ENCODE peak calls at places on chromosome 2, in five cellular contexts. F is iPS DF 6.9; D is CD8-positive, alpha-beta memory T cell; U is endodermal cell; Z is transverse colon. V is an unnamed sample. For H3K36me3, the result is how much of the 10 kb centered on the place peaks cover.

GRCh38 chr2:166246901-166247300 is 119.1 kb upstream of the SCN1A start:
- DNase-seq in F (no peak), D (no peak), U (no peak), Z (no peak), V (no peak)

GRCh38 chr2:183001948-183002347 is 36.3 kb downstream of the NCKAP1 start:
- DNase-seq in F (no peak), D (no peak), U (no peak), Z (no peak), V (no peak)

GRCh38 chr2:20483496-20483895 is 36.6 kb downstream of the RHOB start:
- DNase-seq in F (no peak), D (no peak), U (no peak), Z (peak), V (no peak)

GRCh38 chr2:201450910-201451329 is 338 bp downstream of the TRAK2 start:
- DNase-seq in F (no peak), D (no peak), U (no peak), Z (no peak), V (no peak)

GRCh38 chr2:136117909-136118818 is at the start of gene CXCR4:
- DNase-seq in F (peak), D (peak), U (peak), Z (peak), V (peak)

GRCh38 chr2:129404000-129404700 is 575.3 kb upstream of the RAB6C start:
- DNase-seq in F (no peak), D (no peak), U (no peak), Z (no peak), V (no peak)

GRCh38 chr2:221463235-221463896 is 108.7 kb downstream of the EPHA4 start:
- DNase-seq in F (no peak), D (no peak), U (no peak), Z (no peak), V (no peak)

GRCh38 chr2:10006248-10007147 is 36.9 kb upstream of the KLF11 start:
- DNase-seq in F (no peak), D (no peak), U (peak), Z (no peak), V (no peak)

GRCh38 chr2:37705191-37705590 is 33.7 kb upstream of the CDC42EP3 start:
- DNase-seq in F (no peak), D (no peak), U (no peak), Z (no peak), V (no peak)

GRCh38 chr2:190678444-190679162 is 29.7 kb downstream of the NAB1 start:
- DNase-seq in F (no peak), D (no peak), U (peak), Z (no peak), V (no peak)

GRCh38 chr2:102932521-102932920 is 170.7 kb downstream of the TMEM182 start:
- DNase-seq in F (no peak), D (no peak), U (no peak), Z (no peak), V (no peak)

GRCh38 chr2:183179156-183179555 is 54.9 kb downstream of the NUP35 start:
- DNase-seq in F (no peak), D (no peak), U (no peak), Z (no peak), V (no peak)

GRCh38 chr2:176175729-176176074 is 12.8 kb upstream of the HOXD1 start:
- DNase-seq in F (no peak), D (no peak), U (peak), Z (no peak), V (no peak)

GRCh38 chr2:136117391-136117841 is 533 bp downstream of the CXCR4 start:
- DNase-seq in F (no peak), D (no peak), U (peak), Z (peak), V (no peak)

GRCh38 chr2:149627402-149627801 is 39.8 kb upstream of the MMADHC start:
- DNase-seq in F (no peak), D (no peak), U (no peak), Z (no peak), V (no peak)

GRCh38 chr2:151553-152328 is 105.4 kb upstream of the FAM110C start:
- DNase-seq in F (peak), D (no peak), U (peak), Z (no peak), V (no peak)

GRCh38 chr2:74743778-74744177 is 89.7 kb downstream of the SEMA4F start:
- DNase-seq in F (no peak), D (no peak), U (no peak), Z (no peak), V (no peak)

GRCh38 chr2:128607981-128608506 is 289.4 kb upstream of the HS6ST1 start:
- DNase-seq in F (no peak), D (no peak), U (no peak), Z (no peak), V (no peak)

GRCh38 chr2:150188177-150188576 is 299.3 kb downstream of the RND3 start:
- DNase-seq in F (no peak), D (no peak), U (no peak), Z (no peak), V (no peak)

GRCh38 chr2:231455222-231455621 is 9.1 kb downstream of the NCL start:
- DNase-seq in F (no peak), D (no peak), U (no peak), Z (no peak), V (no peak)

GRCh38 chr2:85853499-85854165 is 35.2 kb downstream of the ST3GAL5 start:
- DNase-seq in F (no peak), D (peak), U (no peak), Z (no peak), V (no peak)

GRCh38 chr2:38443021-38443541 is 66.0 kb upstream of the ATL2 start:
- DNase-seq in F (no peak), D (no peak), U (peak), Z (no peak), V (no peak)

GRCh38 chr2:94873362-94874276 is 2.4 kb downstream of the TEKT4 start:
- DNase-seq in F (no peak), D (no peak), U (no peak), Z (no peak), V (no peak)

GRCh38 chr2:5520352-5520996 is 171.7 kb upstream of the SOX11 start:
- DNase-seq in F (no peak), D (no peak), U (peak), Z (no peak), V (no peak)

GRCh38 chr2:52500561-52500960 is 1267.0 kb upstream of the CHAC2 start:
- DNase-seq in F (no peak), D (no peak), U (no peak), Z (no peak), V (no peak)

GRCh38 chr2:12965540-12966269 is 249.0 kb downstream of the TRIB2 start:
- DNase-seq in F (no peak), D (no peak), U (no peak), Z (no peak), V (no peak)

GRCh38 chr2:25592766-25593292 is 80.5 kb downstream of the DTNB start:
- DNase-seq in F (no peak), D (no peak), U (no peak), Z (no peak), V (no peak)

GRCh38 chr2:237701033-237701858 is 73.9 kb downstream of the LRRFIP1 start:
- DNase-seq in F (no peak), D (no peak), U (no peak), Z (no peak), V (no peak)

GRCh38 chr2:169523681-169524080 is 14.2 kb downstream of the KLHL41 start:
- DNase-seq in F (no peak), D (no peak), U (no peak), Z (no peak), V (no peak)

GRCh38 chr2:239910404-239910803 is 114.7 kb downstream of the NDUFA10 start:
- DNase-seq in F (no peak), D (no peak), U (no peak), Z (no peak), V (no peak)

GRCh38 chr2:40746150-40746549 is 294.3 kb upstream of the SLC8A1 start:
- DNase-seq in F (no peak), D (no peak), U (no peak), Z (no peak), V (no peak)

GRCh38 chr2:11677146-11678055 is 7.4 kb upstream of the NTSR2 start:
- DNase-seq in F (no peak), D (no peak), U (peak), Z (no peak), V (no peak)

DNA sequence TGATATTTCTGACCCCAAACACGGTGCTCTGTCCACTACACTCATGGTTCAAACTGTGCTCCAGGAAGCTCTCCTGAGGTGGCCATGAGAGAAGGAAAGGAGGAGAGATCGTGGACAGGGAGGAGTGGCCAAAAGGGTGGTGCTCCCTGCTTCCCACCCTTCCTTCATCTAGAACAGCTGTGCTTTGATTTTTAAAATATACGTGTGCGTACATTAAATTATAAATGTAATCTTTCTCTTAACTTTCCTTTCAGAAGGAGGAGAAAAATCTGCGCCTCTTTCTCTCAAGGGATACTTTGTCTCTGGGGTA is 8.2 kb upstream of the CHRNA1 start:
- DNase-seq in F (no peak), D (no peak), U (no peak), Z (no peak), V (no peak)
- H3K27ac ChIP-seq in F (no peak), D (no peak), U (peak), Z (no peak), V (no peak)

DNA sequence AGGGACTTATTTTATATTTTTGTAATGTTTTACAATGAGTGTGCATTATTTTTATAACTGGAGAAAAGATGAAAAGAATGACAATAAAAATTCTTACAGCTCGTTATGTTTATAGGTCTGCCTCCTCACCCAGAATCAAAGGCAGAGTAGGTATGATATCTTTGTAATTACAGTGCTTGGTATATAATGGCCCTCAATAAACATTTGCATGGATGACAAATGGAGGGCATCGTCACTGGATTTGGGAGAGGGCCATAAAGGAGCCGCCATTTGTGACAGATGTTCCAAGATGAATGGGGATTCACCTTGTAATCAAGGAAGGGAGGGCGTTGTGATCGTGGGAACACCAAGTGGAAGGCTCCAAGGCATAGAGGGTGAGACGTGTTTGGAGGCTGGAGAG is 22.6 kb upstream of the GIGYF2 start:
- DNase-seq in F (no peak), D (no peak), U (no peak), Z (no peak), V (no peak)
- H3K36me3 ChIP-seq in F (under half), D (under half), U (under half), Z (under half), V (under half)

DNA sequence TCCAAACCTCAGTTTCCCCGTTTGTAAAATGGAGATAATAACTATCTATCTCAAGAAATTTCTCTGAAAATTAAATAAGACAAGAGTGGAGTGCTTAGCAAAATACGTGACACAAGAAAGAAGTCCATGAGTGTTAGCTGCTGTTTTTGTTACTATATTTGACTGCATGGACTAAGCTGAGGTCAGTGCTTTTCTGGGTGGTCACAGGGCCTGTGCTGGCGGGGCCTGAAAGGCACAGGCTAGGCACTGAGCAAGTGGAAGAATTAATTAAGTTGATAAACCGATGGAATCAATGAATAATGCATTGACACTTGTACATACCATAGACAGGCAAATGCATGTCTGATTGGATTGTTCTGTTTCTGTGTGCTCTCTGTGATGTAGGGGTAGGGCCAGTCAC is 27.3 kb downstream of the RPL37A start:
- DNase-seq in F (no peak), D (no peak), U (no peak), Z (no peak), V (no peak)
- H3K27ac ChIP-seq in F (no peak), D (no peak), U (no peak), Z (no peak), V (no peak)

DNA sequence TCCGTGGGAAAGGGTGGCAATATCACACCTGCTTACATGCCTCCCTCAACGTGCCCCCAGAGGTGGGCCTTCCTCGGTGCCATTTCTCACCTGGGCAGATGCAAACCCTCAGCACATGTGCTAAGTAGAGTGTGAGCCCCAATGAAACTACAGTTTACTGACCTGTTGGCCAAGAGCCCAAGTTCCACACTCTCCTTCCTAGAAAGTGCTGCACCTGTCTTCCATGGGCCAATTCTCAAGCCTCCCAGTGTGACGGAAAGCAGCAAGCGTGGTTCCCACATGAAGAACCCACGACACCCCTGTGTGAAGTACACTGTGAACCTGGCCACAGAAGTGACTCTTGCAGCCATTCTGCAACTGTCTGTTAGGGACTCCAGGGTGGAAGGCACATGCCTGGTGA is 73.7 kb downstream of the UXS1 start:
- DNase-seq in F (no peak), D (no peak), U (no peak), Z (no peak), V (no peak)
- H3K36me3 ChIP-seq in F (under half), D (under half), U (under half), Z (under half), V (half or more)

GRCh38 chr2:48306409-48307284 is 223.3 kb upstream of the STON1 start:
- DNase-seq in F (no peak), D (no peak), U (no peak), Z (no peak), V (no peak)
- H3K27ac ChIP-seq in F (no peak), D (no peak), U (no peak), Z (no peak), V (peak)

DNA sequence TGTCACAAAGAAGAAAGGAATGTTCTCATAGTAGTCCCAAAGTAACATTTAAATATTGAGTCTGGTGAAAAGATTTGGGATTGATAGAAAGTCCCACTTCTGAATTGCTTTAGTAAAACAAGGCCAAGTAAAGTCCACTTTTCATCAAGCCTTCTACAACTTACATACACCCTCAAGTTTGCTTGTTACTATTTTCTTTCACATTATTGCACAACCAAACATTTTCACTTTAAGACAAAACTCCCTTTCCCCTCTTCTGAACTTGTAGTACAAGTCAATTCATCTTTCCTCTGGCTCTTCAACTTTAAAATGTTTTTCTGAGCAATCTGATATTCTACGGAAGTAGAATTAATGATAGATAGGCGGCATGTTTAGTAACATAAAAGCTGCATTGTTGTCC is 11.0 kb downstream of the MAIP1 start:
- DNase-seq in F (no peak), D (no peak), U (no peak), Z (no peak), V (no peak)
- H3K36me3 ChIP-seq in F (under half), D (under half), U (half or more), Z (under half), V (half or more)

V was measured in esophagus squamous epithelium.